ENCODE peak calls at places on chromosome 4, in seven cellular contexts. K is NT2/D1, U is K562, X is mammary epithelial cell, A is neuronal stem cell, S is neural progenitor cell, W is GM23248. H is an unnamed sample.

GRCh38 chr4:38449506-38450174 is 214.4 kb upstream of the KLF3 start:
- DNase-seq in K (no peak), U (no peak), X (no peak), A (no peak), S (no peak), W (peak; percentile 73), H (peak; percentile 59)

GRCh38 chr4:185740471-185740873 is 71.5 kb downstream of the SORBS2 start:
- DNase-seq in K (no peak), U (no peak), X (no peak), A (no peak), S (no peak), W (no peak), H (no peak)

GRCh38 chr4:47122592-47123291 is 91.4 kb downstream of the GABRB1 start:
- DNase-seq in K (peak; percentile 63), U (peak; percentile 34), X (peak; percentile 58), A (peak; percentile 80), S (peak; percentile 79), W (peak; percentile 57), H (peak; percentile 88)

GRCh38 chr4:3518511-3518880 is 13.7 kb downstream of the LRPAP1 start:
- DNase-seq in K (no peak), U (no peak), X (no peak), A (no peak), S (no peak), W (no peak), H (no peak)

GRCh38 chr4:152900395-152900794 is 35.7 kb upstream of the FHDC1 start:
- DNase-seq in K (no peak), U (no peak), X (no peak), A (no peak), S (no peak), W (no peak), H (no peak)

GRCh38 chr4:109816082-109816442 is 500 bp downstream of the GAR1 start:
- DNase-seq in K (no peak), U (peak; percentile 22), X (peak; percentile 9), A (no peak), S (peak; percentile 27), W (peak; percentile 56), H (peak; percentile 43)

GRCh38 chr4:66266035-66266434 is 595.7 kb upstream of the EPHA5 start:
- DNase-seq in K (no peak), U (no peak), X (no peak), A (no peak), S (peak; percentile 42), W (no peak), H (no peak)

GRCh38 chr4:25129926-25130325 is 30.3 kb downstream of the SEPSECS start:
- DNase-seq in K (no peak), U (no peak), X (no peak), A (no peak), S (no peak), W (no peak), H (no peak)

GRCh38 chr4:159689526-159689925 is 586.6 kb downstream of the RAPGEF2 start:
- DNase-seq in K (no peak), U (no peak), X (no peak), A (no peak), S (no peak), W (no peak), H (no peak)

GRCh38 chr4:99640676-99641075 is 17.0 kb downstream of the C4orf54 start:
- DNase-seq in K (no peak), U (no peak), X (peak; percentile 75), A (no peak), S (peak; percentile 50), W (no peak), H (no peak)

GRCh38 chr4:182540496-182540895 is 297.3 kb downstream of the TENM3 start:
- DNase-seq in K (no peak), U (no peak), X (no peak), A (no peak), S (no peak), W (no peak), H (no peak)

GRCh38 chr4:55173580-55173979 is 48.2 kb upstream of the KDR start:
- DNase-seq in K (no peak), U (no peak), X (peak; percentile 60), A (no peak), S (no peak), W (peak; percentile 83), H (no peak)

GRCh38 chr4:182555997-182556418 is 312.8 kb downstream of the TENM3 start:
- DNase-seq in K (peak; percentile 73), U (no peak), X (peak; percentile 65), A (peak; percentile 63), S (peak; percentile 75), W (peak; percentile 50), H (peak; percentile 94)

GRCh38 chr4:80423553-80424224 is 88.2 kb downstream of the CFAP299 start:
- DNase-seq in K (no peak), U (no peak), X (no peak), A (no peak), S (no peak), W (peak; percentile 3), H (no peak)

GRCh38 chr4:154490589-154491340 is 834 bp downstream of the DCHS2 start:
- DNase-seq in K (no peak), U (no peak), X (no peak), A (no peak), S (peak; percentile 57), W (peak; percentile 6), H (no peak)

GRCh38 chr4:128810331-128810870 is 901 bp downstream of the JADE1 start:
- DNase-seq in K (no peak), U (peak; percentile 65), X (no peak), A (no peak), S (peak; percentile 23), W (peak; percentile 65), H (peak; percentile 55)

GRCh38 chr4:92299152-92299551 is 4.6 kb upstream of the GRID2 start:
- DNase-seq in K (no peak), U (no peak), X (peak; percentile 4), A (no peak), S (no peak), W (peak; percentile 19), H (peak; percentile 59)

GRCh38 chr4:105093975-105094374 is 52.7 kb upstream of the TET2 start:
- DNase-seq in K (no peak), U (no peak), X (no peak), A (no peak), S (no peak), W (no peak), H (no peak)

GRCh38 chr4:121227254-121227867 is 63.2 kb upstream of the TNIP3 start:
- DNase-seq in K (no peak), U (no peak), X (no peak), A (no peak), S (no peak), W (no peak), H (no peak)

GRCh38 chr4:137069473-137069872 is 462.8 kb downstream of the PCDH18 start:
- DNase-seq in K (no peak), U (no peak), X (no peak), A (no peak), S (no peak), W (no peak), H (no peak)

GRCh38 chr4:45550766-45551366 is 573.0 kb downstream of the GABRG1 start:
- DNase-seq in K (no peak), U (no peak), X (no peak), A (no peak), S (no peak), W (peak; percentile 23), H (no peak)

GRCh38 chr4:101114936-101115372 is 232.4 kb downstream of the PPP3CA start:
- DNase-seq in K (peak; percentile 15), U (no peak), X (peak; percentile 96), A (peak; percentile 39), S (peak; percentile 68), W (peak; percentile 72), H (peak; percentile 22)

GRCh38 chr4:57303012-57303751 is 193.0 kb upstream of the IGFBP7 start:
- DNase-seq in K (no peak), U (no peak), X (peak; percentile 56), A (no peak), S (no peak), W (no peak), H (no peak)

GRCh38 chr4:140372607-140373327 is 679 bp upstream of the SCOC start:
- DNase-seq in K (no peak), U (peak; percentile 31), X (peak; percentile 27), A (no peak), S (peak; percentile 12), W (peak; percentile 55), H (peak; percentile 67)
- H3K9ac ChIP-seq in K (peak overlapping the region; percentile 52), U (peak overlapping the region; percentile 81), X (peak overlapping the region; percentile 86), A (peak overlapping the region; percentile 14), S (peak overlapping the region; percentile 35), W (peak overlapping the region; percentile 79), H (peak overlapping the region; percentile 85)

GRCh38 chr4:143386812-143387211 is 50.1 kb downstream of the GAB1 start:
- DNase-seq in K (no peak), U (peak; percentile 16), X (no peak), A (no peak), S (no peak), W (peak; percentile 20), H (no peak)
- H3K4me1 ChIP-seq in K (no peaks in the 10 kb centered on the region), U (no peaks in the 10 kb centered on the region), X (peaks cover 29% of the 10 kb centered on the region), A (peaks cover 8% of the 10 kb centered on the region), S (peaks cover 18% of the 10 kb centered on the region), W (peaks cover 58% of the 10 kb centered on the region), H (peaks cover 52% of the 10 kb centered on the region)

DNA sequence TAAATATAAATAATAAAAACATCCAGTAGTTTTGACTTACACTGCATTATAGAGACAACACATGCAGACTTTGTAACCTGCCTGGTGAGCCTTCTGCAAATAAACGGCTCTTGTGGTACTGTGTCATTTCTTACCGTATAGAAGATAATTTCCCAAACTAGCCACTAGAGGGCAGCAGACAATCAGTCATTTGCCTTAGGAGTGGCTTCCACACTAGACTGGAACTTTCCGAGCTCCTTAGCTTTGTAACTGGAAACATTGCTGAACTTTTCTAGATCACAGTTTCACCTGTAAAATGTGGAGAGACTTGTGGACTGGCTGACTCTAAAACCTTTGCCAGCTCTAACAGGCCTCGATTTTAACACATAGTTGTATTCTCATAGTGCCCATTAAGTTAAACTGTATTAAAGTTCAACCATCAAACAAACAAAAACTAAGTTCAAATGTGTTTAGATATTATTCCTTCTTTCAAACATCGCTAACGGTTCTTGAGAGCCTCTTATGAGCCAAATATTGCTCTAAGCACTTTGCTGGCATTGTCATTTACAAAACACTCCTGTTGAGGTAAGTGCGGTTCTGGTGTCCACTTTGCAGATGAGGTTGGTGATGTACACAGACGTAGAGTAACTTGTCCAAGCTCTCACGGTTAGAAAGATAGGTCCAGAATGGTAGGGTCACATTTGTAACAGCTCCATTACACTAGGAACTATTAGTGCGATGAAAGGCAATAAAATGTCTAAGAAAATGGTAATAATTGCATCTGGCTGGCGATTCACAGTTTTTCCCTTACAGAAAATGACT is 345.5 kb downstream of the ANK2 start:
- DNase-seq in K (peak; percentile 74), U (peak; percentile 60), X (peak; percentile 78), A (peak; percentile 79), S (peak; percentile 85), W (peak; percentile 87), H (peak; percentile 94)
- H3K4me3 ChIP-seq in K (no peak overlapping the region), U (no peak overlapping the region), X (no peak overlapping the region), A (no peak overlapping the region), S (no peak overlapping the region), W (no peak overlapping the region), H (no peak overlapping the region)

DNA sequence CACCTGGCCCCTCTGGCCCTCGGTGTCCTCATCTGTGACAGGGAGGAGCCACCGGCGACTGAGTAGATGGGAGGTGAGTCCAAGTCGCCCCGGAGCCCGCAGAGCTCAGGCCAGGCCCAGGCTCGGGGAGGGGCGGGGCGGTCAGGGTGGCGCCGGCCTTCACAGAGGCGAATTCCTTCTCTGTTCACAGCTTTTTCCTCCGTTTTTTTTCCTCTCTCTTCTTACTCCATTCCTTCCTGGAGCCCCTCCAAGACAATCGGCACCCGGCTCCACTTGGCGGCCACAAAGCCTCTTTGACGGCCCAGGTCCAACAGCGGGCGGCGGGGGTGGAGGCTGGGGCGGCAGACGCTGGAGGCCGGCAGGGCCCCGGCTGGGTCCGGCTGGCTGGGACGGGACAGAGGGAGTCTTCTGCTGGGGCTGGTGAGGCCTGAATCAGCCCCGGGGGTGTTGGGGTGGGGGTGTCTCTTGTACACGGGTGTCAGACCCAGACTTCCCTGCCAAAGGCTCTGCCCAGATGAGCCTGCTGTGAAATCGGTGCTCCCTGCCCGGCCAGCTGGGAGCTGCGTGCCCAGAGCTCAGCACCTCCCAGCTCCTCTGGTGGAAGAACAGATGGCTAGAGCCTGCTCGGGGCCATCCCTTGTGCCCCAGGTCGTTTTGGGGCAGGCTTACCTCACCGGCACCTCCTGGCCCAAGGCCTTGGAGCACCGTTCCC is 22.6 kb downstream of the FGFRL1 start:
- DNase-seq in K (no peak), U (no peak), X (no peak), A (no peak), S (no peak), W (peak; percentile 89), H (no peak)
- H3K9ac ChIP-seq in K (peak overlapping the region; percentile 32), U (no peak overlapping the region), X (no peak overlapping the region), A (peak overlapping the region; percentile 60), S (no peak overlapping the region), W (peak overlapping the region; percentile 74), H (peak overlapping the region; percentile 79)